ENCODE peak calls at places on chromosomes 13 and 19, in eight cellular contexts. One of them, this sample, is unnamed. For H3K36me3, the result is how much of the 10 kb centered on the place peaks cover.

GRCh38 chr19:7506385-7507328 is 9.2 kb upstream of the ZNF358 start:
- DNase-seq in transverse colon: peak
- DNase-seq in neural progenitor cell: peak
- DNase-seq in bronchial epithelial cell: peak
- DNase-seq in CD8-positive, alpha-beta T cell: peak
- DNase-seq in astrocyte: peak
- DNase-seq in aorta: peak
- DNase-seq in IMR-90: peak
- DNase-seq in this sample: peak

GRCh38 chr19:14449321-14449720 is 16.2 kb downstream of the PKN1 start:
- DNase-seq in bronchial epithelial cell: peak
- DNase-seq in transverse colon: no peak
- DNase-seq in aorta: no peak
- DNase-seq in astrocyte: no peak
- DNase-seq in CD8-positive, alpha-beta T cell: no peak
- DNase-seq in IMR-90: no peak
- DNase-seq in neural progenitor cell: no peak
- DNase-seq in this sample: no peak

GRCh38 chr19:4877753-4878490 is 10.5 kb upstream of the PLIN3 start:
- DNase-seq in neural progenitor cell: peak
- DNase-seq in CD8-positive, alpha-beta T cell: no peak
- DNase-seq in aorta: peak
- DNase-seq in bronchial epithelial cell: no peak
- DNase-seq in transverse colon: peak
- DNase-seq in astrocyte: no peak
- DNase-seq in IMR-90: no peak
- DNase-seq in this sample: peak

GRCh38 chr13:66689037-66689619 is 541.0 kb downstream of the PCDH9 start:
- DNase-seq in bronchial epithelial cell: no peak
- DNase-seq in transverse colon: no peak
- DNase-seq in astrocyte: no peak
- DNase-seq in neural progenitor cell: peak
- DNase-seq in aorta: no peak
- DNase-seq in IMR-90: no peak
- DNase-seq in CD8-positive, alpha-beta T cell: no peak
- DNase-seq in this sample: no peak

GRCh38 chr19:32817913-32818476 is 51.6 kb downstream of the SLC7A9 start:
- DNase-seq in aorta: no peak
- DNase-seq in transverse colon: no peak
- DNase-seq in CD8-positive, alpha-beta T cell: no peak
- DNase-seq in bronchial epithelial cell: no peak
- DNase-seq in IMR-90: no peak
- DNase-seq in astrocyte: no peak
- DNase-seq in neural progenitor cell: no peak
- DNase-seq in this sample: no peak

GRCh38 chr13:42991892-42992584 is at the start of gene EPSTI1:
- DNase-seq in neural progenitor cell: peak
- DNase-seq in aorta: peak
- DNase-seq in transverse colon: peak
- DNase-seq in bronchial epithelial cell: peak
- DNase-seq in CD8-positive, alpha-beta T cell: peak
- DNase-seq in IMR-90: peak
- DNase-seq in astrocyte: peak
- DNase-seq in this sample: peak

GRCh38 chr13:113862191-113862765 is 1.6 kb downstream of the GAS6 start:
- DNase-seq in CD8-positive, alpha-beta T cell: no peak
- DNase-seq in astrocyte: no peak
- DNase-seq in aorta: no peak
- DNase-seq in neural progenitor cell: no peak
- DNase-seq in bronchial epithelial cell: no peak
- DNase-seq in IMR-90: peak
- DNase-seq in transverse colon: no peak
- DNase-seq in this sample: no peak

GRCh38 chr13:101942535-101943157 is 459.2 kb downstream of the FGF14 start:
- DNase-seq in IMR-90: no peak
- DNase-seq in aorta: no peak
- DNase-seq in CD8-positive, alpha-beta T cell: no peak
- DNase-seq in bronchial epithelial cell: no peak
- DNase-seq in neural progenitor cell: peak
- DNase-seq in transverse colon: no peak
- DNase-seq in astrocyte: no peak
- DNase-seq in this sample: no peak

GRCh38 chr19:5342573-5343201 is 2.1 kb upstream of the PTPRS start:
- DNase-seq in neural progenitor cell: no peak
- DNase-seq in bronchial epithelial cell: no peak
- DNase-seq in CD8-positive, alpha-beta T cell: no peak
- DNase-seq in IMR-90: no peak
- DNase-seq in astrocyte: no peak
- DNase-seq in transverse colon: no peak
- DNase-seq in aorta: no peak
- DNase-seq in this sample: no peak

GRCh38 chr13:48400820-48401219 is 12.1 kb downstream of the LPAR6 start:
- DNase-seq in bronchial epithelial cell: peak
- DNase-seq in neural progenitor cell: no peak
- DNase-seq in transverse colon: no peak
- DNase-seq in astrocyte: peak
- DNase-seq in aorta: no peak
- DNase-seq in IMR-90: peak
- DNase-seq in CD8-positive, alpha-beta T cell: no peak
- DNase-seq in this sample: no peak

GRCh38 chr19:35236638-35237400 is 8.3 kb upstream of the FAM187B start:
- DNase-seq in IMR-90: no peak
- DNase-seq in astrocyte: no peak
- DNase-seq in CD8-positive, alpha-beta T cell: peak
- DNase-seq in neural progenitor cell: no peak
- DNase-seq in transverse colon: peak
- DNase-seq in aorta: no peak
- DNase-seq in bronchial epithelial cell: no peak
- DNase-seq in this sample: no peak

GRCh38 chr19:17170538-17171297 is 44.4 kb upstream of the USE1 start:
- DNase-seq in aorta: no peak
- DNase-seq in bronchial epithelial cell: no peak
- DNase-seq in CD8-positive, alpha-beta T cell: no peak
- DNase-seq in IMR-90: no peak
- DNase-seq in astrocyte: no peak
- DNase-seq in transverse colon: no peak
- DNase-seq in neural progenitor cell: no peak
- DNase-seq in this sample: no peak

GRCh38 chr19:53076984-53077383 is 26.2 kb downstream of the ZNF160 start:
- DNase-seq in transverse colon: peak
- DNase-seq in neural progenitor cell: peak
- DNase-seq in aorta: no peak
- DNase-seq in CD8-positive, alpha-beta T cell: peak
- DNase-seq in bronchial epithelial cell: peak
- DNase-seq in astrocyte: peak
- DNase-seq in IMR-90: peak
- DNase-seq in this sample: peak

GRCh38 chr19:38690832-38691231 is 43.4 kb downstream of the ACTN4 start:
- DNase-seq in bronchial epithelial cell: no peak
- DNase-seq in transverse colon: no peak
- DNase-seq in astrocyte: no peak
- DNase-seq in IMR-90: no peak
- DNase-seq in neural progenitor cell: no peak
- DNase-seq in aorta: no peak
- DNase-seq in CD8-positive, alpha-beta T cell: no peak
- DNase-seq in this sample: no peak

GRCh38 chr19:41888926-41889325 is 5.9 kb downstream of the ARHGEF1 start:
- DNase-seq in IMR-90: no peak
- DNase-seq in transverse colon: no peak
- DNase-seq in neural progenitor cell: no peak
- DNase-seq in aorta: no peak
- DNase-seq in bronchial epithelial cell: no peak
- DNase-seq in CD8-positive, alpha-beta T cell: peak
- DNase-seq in astrocyte: no peak
- DNase-seq in this sample: peak

GRCh38 chr13:113035209-113035800 is 66.3 kb downstream of the MCF2L start:
- DNase-seq in transverse colon: no peak
- DNase-seq in neural progenitor cell: no peak
- DNase-seq in IMR-90: no peak
- DNase-seq in aorta: peak
- DNase-seq in CD8-positive, alpha-beta T cell: no peak
- DNase-seq in astrocyte: no peak
- DNase-seq in bronchial epithelial cell: no peak
- DNase-seq in this sample: no peak

GRCh38 chr13:104372128-104372527 is 1305.9 kb upstream of the SLC10A2 start:
- DNase-seq in astrocyte: no peak
- DNase-seq in neural progenitor cell: no peak
- DNase-seq in bronchial epithelial cell: no peak
- DNase-seq in aorta: no peak
- DNase-seq in CD8-positive, alpha-beta T cell: no peak
- DNase-seq in IMR-90: no peak
- DNase-seq in transverse colon: no peak
- DNase-seq in this sample: no peak

GRCh38 chr19:34430738-34431625 is 2.8 kb downstream of the UBA2 start:
- DNase-seq in neural progenitor cell: peak
- DNase-seq in CD8-positive, alpha-beta T cell: peak
- DNase-seq in astrocyte: peak
- DNase-seq in transverse colon: no peak
- DNase-seq in aorta: no peak
- DNase-seq in IMR-90: peak
- DNase-seq in bronchial epithelial cell: peak
- DNase-seq in this sample: no peak

GRCh38 chr13:42477588-42478190 is 96.3 kb upstream of the TNFSF11 start:
- DNase-seq in CD8-positive, alpha-beta T cell: no peak
- DNase-seq in astrocyte: no peak
- DNase-seq in transverse colon: no peak
- DNase-seq in aorta: peak
- DNase-seq in bronchial epithelial cell: no peak
- DNase-seq in neural progenitor cell: no peak
- DNase-seq in IMR-90: no peak
- DNase-seq in this sample: peak

GRCh38 chr19:57244513-57244912 is 4.1 kb downstream of the ZNF805 start:
- DNase-seq in transverse colon: no peak
- DNase-seq in aorta: no peak
- DNase-seq in bronchial epithelial cell: no peak
- DNase-seq in IMR-90: no peak
- DNase-seq in astrocyte: no peak
- DNase-seq in neural progenitor cell: no peak
- DNase-seq in CD8-positive, alpha-beta T cell: no peak
- DNase-seq in this sample: no peak

GRCh38 chr19:57245066-57245465 is 4.6 kb downstream of the ZNF805 start:
- DNase-seq in aorta: no peak
- DNase-seq in bronchial epithelial cell: no peak
- DNase-seq in IMR-90: no peak
- DNase-seq in astrocyte: no peak
- DNase-seq in neural progenitor cell: no peak
- DNase-seq in CD8-positive, alpha-beta T cell: no peak
- DNase-seq in transverse colon: no peak
- DNase-seq in this sample: no peak

GRCh38 chr19:57249329-57249728 is 8.9 kb downstream of the ZNF805 start:
- DNase-seq in CD8-positive, alpha-beta T cell: no peak
- DNase-seq in bronchial epithelial cell: no peak
- DNase-seq in aorta: no peak
- DNase-seq in IMR-90: peak
- DNase-seq in neural progenitor cell: no peak
- DNase-seq in transverse colon: no peak
- DNase-seq in astrocyte: no peak
- DNase-seq in this sample: no peak

GRCh38 chr19:57245959-57246358 is 5.5 kb downstream of the ZNF805 start:
- DNase-seq in bronchial epithelial cell: no peak
- DNase-seq in CD8-positive, alpha-beta T cell: no peak
- DNase-seq in astrocyte: no peak
- DNase-seq in IMR-90: no peak
- DNase-seq in aorta: no peak
- DNase-seq in neural progenitor cell: no peak
- DNase-seq in transverse colon: no peak
- DNase-seq in this sample: no peak

GRCh38 chr19:57248646-57249045 is 8.2 kb downstream of the ZNF805 start:
- DNase-seq in aorta: no peak
- DNase-seq in astrocyte: no peak
- DNase-seq in transverse colon: no peak
- DNase-seq in CD8-positive, alpha-beta T cell: no peak
- DNase-seq in neural progenitor cell: no peak
- DNase-seq in bronchial epithelial cell: no peak
- DNase-seq in IMR-90: no peak
- DNase-seq in this sample: no peak
- H3K36me3 ChIP-seq in aorta: under half
- H3K36me3 ChIP-seq in astrocyte: under half
- H3K36me3 ChIP-seq in transverse colon: half or more
- H3K36me3 ChIP-seq in CD8-positive, alpha-beta T cell: half or more
- H3K36me3 ChIP-seq in neural progenitor cell: under half
- H3K36me3 ChIP-seq in bronchial epithelial cell: under half
- H3K36me3 ChIP-seq in IMR-90: half or more
- H3K36me3 ChIP-seq in this sample: half or more

DNA sequence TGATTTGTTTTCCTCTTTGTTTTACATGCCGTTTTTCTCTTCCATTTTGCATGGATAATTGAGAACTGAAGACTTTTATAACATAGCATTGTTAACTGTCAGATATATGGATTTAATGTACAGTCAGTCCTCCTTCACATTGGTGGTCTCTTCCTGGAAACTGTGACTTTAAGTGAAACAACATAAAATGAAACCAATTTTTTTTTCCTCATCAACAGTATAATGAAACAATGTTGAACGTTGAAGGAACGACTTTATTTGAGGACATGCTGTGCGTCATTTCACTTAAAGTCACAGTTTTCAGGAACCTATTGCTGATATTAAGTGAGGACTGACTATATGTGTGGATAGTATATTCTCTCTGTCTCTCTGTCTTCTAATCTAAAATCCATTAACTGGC is 54.7 kb downstream of the COG3 start:
- DNase-seq in neural progenitor cell: no peak
- DNase-seq in CD8-positive, alpha-beta T cell: no peak
- DNase-seq in aorta: no peak
- DNase-seq in astrocyte: no peak
- DNase-seq in transverse colon: no peak
- DNase-seq in bronchial epithelial cell: no peak
- DNase-seq in IMR-90: no peak
- DNase-seq in this sample: no peak
- H3K36me3 ChIP-seq in neural progenitor cell: under half
- H3K36me3 ChIP-seq in CD8-positive, alpha-beta T cell: half or more
- H3K36me3 ChIP-seq in aorta: under half
- H3K36me3 ChIP-seq in astrocyte: under half
- H3K36me3 ChIP-seq in transverse colon: half or more
- H3K36me3 ChIP-seq in bronchial epithelial cell: under half
- H3K36me3 ChIP-seq in IMR-90: under half
- H3K36me3 ChIP-seq in this sample: under half

GRCh38 chr19:10138879-10139795 is 19.4 kb upstream of the EIF3G start:
- DNase-seq in CD8-positive, alpha-beta T cell: no peak
- DNase-seq in aorta: no peak
- DNase-seq in transverse colon: no peak
- DNase-seq in bronchial epithelial cell: no peak
- DNase-seq in astrocyte: no peak
- DNase-seq in neural progenitor cell: no peak
- DNase-seq in IMR-90: no peak
- DNase-seq in this sample: no peak
- H3K36me3 ChIP-seq in CD8-positive, alpha-beta T cell: half or more
- H3K36me3 ChIP-seq in aorta: under half
- H3K36me3 ChIP-seq in transverse colon: under half
- H3K36me3 ChIP-seq in bronchial epithelial cell: under half
- H3K36me3 ChIP-seq in astrocyte: under half
- H3K36me3 ChIP-seq in neural progenitor cell: under half
- H3K36me3 ChIP-seq in IMR-90: half or more
- H3K36me3 ChIP-seq in this sample: half or more

DNA sequence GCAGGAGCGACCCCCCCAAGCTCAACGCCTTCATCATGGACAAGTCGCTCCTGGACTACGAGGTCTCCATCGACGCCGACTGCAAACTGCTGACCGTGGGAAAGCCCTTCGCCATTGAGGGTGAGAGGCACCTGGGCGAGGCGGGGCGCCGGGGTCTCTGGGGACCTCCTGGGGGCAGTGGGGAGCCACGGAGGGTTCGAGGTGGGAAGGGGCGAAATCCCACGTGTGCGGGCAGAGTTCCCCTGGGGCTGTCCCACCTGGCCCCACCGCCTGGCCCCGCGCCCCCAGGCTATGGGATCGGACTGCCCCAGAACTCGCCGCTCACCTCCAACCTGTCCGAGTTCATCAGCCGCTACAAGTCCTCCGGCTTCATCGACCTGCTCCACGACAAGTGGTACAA is 7.6 kb downstream of the GRIN3B start:
- DNase-seq in aorta: no peak
- DNase-seq in bronchial epithelial cell: no peak
- DNase-seq in transverse colon: no peak
- DNase-seq in CD8-positive, alpha-beta T cell: peak
- DNase-seq in neural progenitor cell: no peak
- DNase-seq in IMR-90: no peak
- DNase-seq in astrocyte: no peak
- DNase-seq in this sample: no peak
- H3K36me3 ChIP-seq in aorta: under half
- H3K36me3 ChIP-seq in bronchial epithelial cell: under half
- H3K36me3 ChIP-seq in transverse colon: under half
- H3K36me3 ChIP-seq in CD8-positive, alpha-beta T cell: under half
- H3K36me3 ChIP-seq in neural progenitor cell: under half
- H3K36me3 ChIP-seq in IMR-90: under half
- H3K36me3 ChIP-seq in astrocyte: under half
- H3K36me3 ChIP-seq in this sample: under half